ENCODE peak calls at places on chromosomes 11 and 22, in seven cellular contexts. Y, X, T, I, S, C and L are unnamed samples. For H3K9me3, the result is how much of the 10 kb centered on the place peaks cover.

GRCh38 chr11:128709402-128709801 is 15.5 kb downstream of the FLI1 start:
- DNase-seq in Y (peak), X (no peak), T (no peak), I (no peak), S (no peak), C (peak), L (no peak)

GRCh38 chr22:18108187-18108586 is 2.4 kb upstream of the TUBA8 start:
- DNase-seq in Y (no peak), X (no peak), T (no peak), I (no peak), S (no peak), C (no peak), L (no peak)

GRCh38 chr11:68020575-68020974 is 9.9 kb upstream of the NDUFS8 start:
- DNase-seq in Y (peak), X (no peak), T (peak), I (no peak), S (no peak), C (no peak), L (no peak)

GRCh38 chr11:63814383-63814736 is 1.1 kb downstream of the SPINDOC start:
- DNase-seq in Y (no peak), X (no peak), T (no peak), I (no peak), S (no peak), C (peak), L (no peak)

GRCh38 chr11:30635401-30635989 is 49.3 kb upstream of the MPPED2 start:
- DNase-seq in Y (no peak), X (no peak), T (peak), I (no peak), S (no peak), C (peak), L (no peak)

GRCh38 chr11:118953265-118953664 is 2.8 kb upstream of the UPK2 start:
- DNase-seq in Y (peak), X (no peak), T (peak), I (no peak), S (no peak), C (peak), L (peak)

GRCh38 chr22:45261407-45262088 is 20.9 kb upstream of the KIAA0930 start:
- DNase-seq in Y (no peak), X (no peak), T (no peak), I (no peak), S (peak), C (no peak), L (no peak)

GRCh38 chr11:112785104-112785503 is 176.1 kb upstream of the NCAM1 start:
- DNase-seq in Y (no peak), X (peak), T (no peak), I (no peak), S (no peak), C (peak), L (no peak)

GRCh38 chr11:42085736-42086135 is 626.3 kb upstream of the LRRC4C start:
- DNase-seq in Y (no peak), X (no peak), T (no peak), I (no peak), S (no peak), C (no peak), L (no peak)

GRCh38 chr11:76835928-76836612 is 24.6 kb upstream of the ACER3 start:
- DNase-seq in Y (peak), X (no peak), T (no peak), I (no peak), S (peak), C (peak), L (no peak)

GRCh38 chr11:69524991-69525411 is 43.5 kb downstream of the LINC01488 start:
- DNase-seq in Y (no peak), X (no peak), T (no peak), I (no peak), S (no peak), C (no peak), L (no peak)

GRCh38 chr11:12088047-12088481 is 22.3 kb upstream of the MICAL2 start:
- DNase-seq in Y (peak), X (no peak), T (no peak), I (no peak), S (peak), C (peak), L (peak)

GRCh38 chr11:120061761-120062560 is 76.0 kb downstream of the TRIM29 start:
- DNase-seq in Y (no peak), X (no peak), T (no peak), I (no peak), S (no peak), C (peak), L (peak)

GRCh38 chr11:66393954-66394353 is 22.4 kb upstream of the SLC29A2 start:
- DNase-seq in Y (no peak), X (no peak), T (no peak), I (no peak), S (no peak), C (no peak), L (no peak)

GRCh38 chr11:119369035-119369925 is 12.2 kb downstream of the USP2 start:
- DNase-seq in Y (no peak), X (no peak), T (peak), I (no peak), S (peak), C (no peak), L (no peak)

GRCh38 chr11:124640660-124641059 is 18.0 kb downstream of the TBRG1 start:
- DNase-seq in Y (no peak), X (no peak), T (no peak), I (no peak), S (no peak), C (no peak), L (peak)

GRCh38 chr22:20779813-20780148 is 5.9 kb downstream of the SERPIND1 start:
- DNase-seq in Y (peak), X (no peak), T (no peak), I (no peak), S (no peak), C (peak), L (no peak)

GRCh38 chr11:37142591-37142990 is 544.6 kb upstream of the RAG2 start:
- DNase-seq in Y (no peak), X (no peak), T (no peak), I (no peak), S (no peak), C (no peak), L (no peak)

GRCh38 chr11:5282652-5283051 is 12.9 kb upstream of the HBE1 start:
- DNase-seq in Y (no peak), X (no peak), T (no peak), I (no peak), S (no peak), C (no peak), L (no peak)

GRCh38 chr11:73312806-73313403 is 4.8 kb downstream of the ARHGEF17 start:
- DNase-seq in Y (peak), X (no peak), T (peak), I (no peak), S (no peak), C (no peak), L (no peak)

GRCh38 chr11:10899542-10899830 is 41.6 kb upstream of the ZBED5 start:
- DNase-seq in Y (no peak), X (peak), T (peak), I (no peak), S (peak), C (no peak), L (peak)

GRCh38 chr22:48973694-48974041 is 854.0 kb downstream of the BRD1 start:
- DNase-seq in Y (no peak), X (no peak), T (no peak), I (no peak), S (no peak), C (no peak), L (no peak)

GRCh38 chr22:33105501-33105911 is 47.3 kb upstream of the SYN3 start:
- DNase-seq in Y (peak), X (no peak), T (no peak), I (no peak), S (no peak), C (peak), L (no peak)

GRCh38 chr11:28835790-28836189 is 727.6 kb downstream of the METTL15 start:
- DNase-seq in Y (peak), X (no peak), T (no peak), I (no peak), S (no peak), C (peak), L (no peak)

GRCh38 chr22:25318081-25318823 is 98.8 kb downstream of the CRYBB2 start:
- DNase-seq in Y (no peak), X (no peak), T (no peak), I (no peak), S (no peak), C (no peak), L (no peak)

GRCh38 chr11:57248780-57249383 is 11.8 kb upstream of the APLNR start:
- DNase-seq in Y (peak), X (peak), T (peak), I (no peak), S (peak), C (peak), L (peak)

GRCh38 chr11:46055371-46055770 is 65.9 kb downstream of the PHF21A start:
- DNase-seq in Y (peak), X (no peak), T (no peak), I (no peak), S (no peak), C (peak), L (no peak)

GRCh38 chr11:8219257-8220021 is 44.2 kb downstream of the LMO1 start:
- DNase-seq in Y (peak), X (no peak), T (peak), I (no peak), S (peak), C (peak), L (peak)

GRCh38 chr22:40178417-40179409 is 988 bp downstream of the TNRC6B start:
- DNase-seq in Y (peak), X (no peak), T (peak), I (peak), S (peak), C (peak), L (peak)

GRCh38 chr11:17256512-17256911 is 20.0 kb upstream of the NUCB2 start:
- DNase-seq in Y (peak), X (no peak), T (no peak), I (no peak), S (no peak), C (peak), L (no peak)

GRCh38 chr11:24496728-24497396 is at the start of gene LUZP2:
- DNase-seq in Y (peak), X (no peak), T (peak), I (no peak), S (peak), C (peak), L (peak)

GRCh38 chr22:41857160-41857859 is 24.4 kb downstream of the SREBF2 start:
- DNase-seq in Y (peak), X (no peak), T (peak), I (peak), S (peak), C (peak), L (peak)

GRCh38 chr11:82895437-82896091 is 4.7 kb downstream of the PRCP start:
- DNase-seq in Y (no peak), X (no peak), T (no peak), I (no peak), S (no peak), C (no peak), L (no peak)

GRCh38 chr11:36500315-36500721 is 9.8 kb downstream of the TRAF6 start:
- DNase-seq in Y (peak), X (no peak), T (no peak), I (no peak), S (peak), C (peak), L (no peak)

GRCh38 chr11:65391007-65391406 is 4.6 kb downstream of the FRMD8 start:
- DNase-seq in Y (peak), X (no peak), T (no peak), I (no peak), S (no peak), C (peak), L (no peak)

DNA sequence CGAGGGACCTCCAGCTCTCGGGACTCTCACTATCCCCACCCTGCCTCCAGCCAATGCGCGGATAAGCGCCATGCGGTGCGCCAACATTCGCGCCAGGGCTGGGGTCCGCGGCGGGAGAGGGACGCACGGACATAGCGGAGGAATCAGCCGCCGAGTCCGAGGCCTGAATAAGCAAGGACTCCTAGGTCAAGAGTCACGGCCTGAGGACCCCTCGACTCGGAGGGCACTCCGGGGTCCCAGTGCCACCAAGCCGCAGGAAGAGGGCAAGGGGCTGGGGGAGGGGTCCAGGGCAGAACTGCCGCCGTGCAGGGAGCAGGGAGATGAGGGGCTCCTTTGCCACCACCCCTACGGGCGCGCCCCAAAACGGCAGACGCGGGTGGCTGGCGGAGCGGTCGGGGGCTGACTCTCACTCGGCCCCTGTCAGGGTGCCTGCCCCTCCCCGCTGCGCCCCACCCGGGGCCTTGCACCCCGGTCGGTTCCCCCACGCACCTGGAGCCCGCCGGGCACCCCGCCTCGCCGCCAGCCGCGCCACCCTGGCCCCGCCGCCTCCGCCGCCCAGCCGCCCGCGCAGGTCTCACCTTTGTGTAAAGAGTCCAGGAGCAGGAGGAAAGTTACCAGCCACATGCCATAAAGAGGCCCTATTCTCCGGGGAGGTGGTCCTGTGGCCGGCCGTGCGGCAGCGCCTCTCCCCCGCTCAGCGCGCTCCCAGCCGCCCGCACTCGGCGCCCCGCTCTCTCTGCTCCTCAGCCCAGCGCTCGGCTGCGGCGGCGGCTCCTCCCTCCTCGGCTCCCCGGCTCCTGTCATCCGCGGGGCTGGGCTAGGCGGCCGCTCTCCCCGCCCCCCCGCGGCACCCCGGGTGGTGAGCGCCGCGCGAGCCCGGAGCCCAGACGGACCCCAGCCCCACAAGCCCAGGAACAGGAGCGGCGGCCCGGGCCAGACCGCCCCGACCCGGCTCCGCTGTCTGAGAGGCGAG is at the start of gene DSCAML1:
- DNase-seq in Y (no peak), X (peak), T (peak), I (no peak), S (no peak), C (no peak), L (peak)
- H3K27ac ChIP-seq in Y (no peak), X (no peak), T (no peak), I (no peak), S (no peak), C (no peak), L (peak)

GRCh38 chr11:59943996-59944395 is 5.8 kb downstream of the OOSP1 start:
- DNase-seq in Y (no peak), X (no peak), T (no peak), I (no peak), S (no peak), C (no peak), L (no peak)
- H3K4me3 ChIP-seq in Y (no peak), X (no peak), T (no peak), I (no peak), S (no peak), C (no peak), L (no peak)

GRCh38 chr11:99208813-99209212 is 188.1 kb downstream of the CNTN5 start:
- DNase-seq in Y (no peak), X (no peak), T (no peak), I (no peak), S (no peak), C (no peak), L (no peak)
- H3K9me3 ChIP-seq in Y (under half), X (under half), T (under half), I (under half), S (under half), C (under half), L (under half)

DNA sequence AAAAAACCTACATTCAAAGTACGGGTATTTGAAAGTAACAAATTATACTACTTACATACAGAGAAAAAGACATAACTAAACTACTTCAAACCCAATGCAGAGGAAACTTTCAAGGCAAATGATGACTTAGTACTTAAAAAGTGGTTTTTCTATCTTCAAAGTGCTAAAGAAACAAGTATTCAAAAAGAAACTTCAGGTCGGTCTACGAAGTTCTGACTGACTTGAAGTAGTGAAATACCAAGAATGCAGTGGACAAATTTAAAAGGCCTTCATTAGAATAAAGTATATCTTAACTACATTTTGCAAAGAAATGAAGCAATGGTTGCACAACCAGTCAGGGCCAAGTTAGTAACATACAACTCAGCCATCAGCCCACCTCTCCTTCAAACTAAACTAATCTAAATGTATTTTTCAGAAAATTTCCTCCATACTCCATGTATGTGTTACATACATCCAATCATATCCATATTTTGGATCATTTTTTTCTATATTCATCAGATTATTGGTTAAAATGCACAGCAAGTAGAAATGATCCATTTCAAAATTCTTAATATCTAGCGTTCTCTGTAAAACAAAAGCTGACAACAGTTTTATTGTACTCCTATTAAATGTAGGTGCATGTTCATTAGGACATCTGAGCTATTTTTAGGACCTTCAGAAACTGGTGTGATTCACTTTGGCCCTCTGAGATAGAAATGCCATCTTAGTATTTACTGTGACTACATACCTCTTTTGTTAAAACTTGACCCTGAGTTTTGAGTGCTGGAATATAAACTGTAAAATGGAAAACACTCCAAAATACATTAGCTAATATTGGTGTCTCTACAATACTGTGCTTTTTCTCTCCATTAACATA is 49.9 kb downstream of the BIRC2 start:
- DNase-seq in Y (no peak), X (no peak), T (no peak), I (no peak), S (no peak), C (peak), L (no peak)
- H3K27ac ChIP-seq in Y (no peak), X (no peak), T (peak), I (peak), S (no peak), C (no peak), L (no peak)

DNA sequence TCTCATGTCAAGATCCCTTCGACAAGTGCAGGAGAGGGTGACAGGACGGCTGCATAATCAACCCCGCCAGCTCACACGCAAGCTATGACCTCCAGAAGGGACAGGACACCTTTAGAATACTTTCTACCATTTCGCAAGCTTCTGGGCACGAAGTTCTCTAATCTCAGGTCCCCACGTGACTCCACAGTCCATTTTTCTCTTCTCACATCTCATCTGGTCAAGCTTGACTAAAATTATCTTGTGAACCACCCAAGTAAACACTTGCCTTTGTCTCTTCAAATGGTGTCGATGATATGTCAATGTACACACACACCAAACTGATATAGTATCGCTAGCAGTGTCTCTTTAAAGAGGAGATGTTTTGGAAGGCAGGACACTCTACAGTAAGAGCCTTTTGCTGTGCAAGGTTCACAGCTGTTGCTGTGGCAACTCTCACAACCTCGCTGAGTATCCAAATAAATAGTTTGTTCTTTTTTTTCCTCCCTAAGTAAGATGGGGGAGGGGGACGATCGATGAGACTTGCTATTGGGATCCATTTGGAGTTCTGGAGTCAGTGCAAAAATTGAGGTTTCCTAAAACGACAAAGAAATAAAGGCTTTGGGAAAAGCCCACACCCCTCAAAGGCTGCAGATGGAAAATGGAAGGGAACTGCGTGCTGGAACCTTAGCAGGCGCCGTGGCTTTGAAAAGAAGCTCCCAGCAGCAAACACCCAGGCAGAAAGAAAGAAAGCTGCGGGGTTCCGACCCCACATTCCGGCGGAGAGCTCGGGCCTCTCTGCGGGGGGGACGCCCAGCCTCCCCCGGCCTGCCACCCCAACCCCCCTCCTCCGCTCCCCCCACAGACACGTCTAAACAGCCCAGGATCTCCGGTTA is 215.4 kb upstream of the UBASH3B start:
- DNase-seq in Y (peak), X (peak), T (peak), I (no peak), S (no peak), C (peak), L (no peak)
- H3K4me3 ChIP-seq in Y (peak), X (peak), T (peak), I (no peak), S (peak), C (peak), L (no peak)